ENCODE peak calls at places on chromosomes 1 and 21, in six cellular contexts. W is tibial nerve, V is sigmoid colon, F is HCT116, C is IMR-90, G is ovary. J is an unnamed sample.

GRCh38 chr21:29656504-29657227 is 283.1 kb downstream of the GRIK1 start:
- DNase-seq in W (no peak), V (no peak), F (no peak), C (peak; percentile 85), G (no peak), J (no peak)

GRCh38 chr1:150165622-150166612 is 16.2 kb downstream of the PLEKHO1 start:
- DNase-seq in W (peak; percentile 58), V (no peak), F (peak; percentile 18), C (peak; percentile 55), G (peak; percentile 59), J (no peak)

GRCh38 chr1:82564338-82564737 is 763.6 kb downstream of the ADGRL2 start:
- DNase-seq in W (no peak), V (no peak), F (no peak), C (no peak), G (no peak), J (no peak)

GRCh38 chr21:31524140-31524539 is 135.4 kb upstream of the SOD1 start:
- DNase-seq in W (no peak), V (no peak), F (no peak), C (no peak), G (no peak), J (no peak)

GRCh38 chr1:155227261-155228095 is 19.0 kb downstream of the MTX1 start:
- DNase-seq in W (peak; percentile 97), V (peak; percentile 99), F (peak; percentile 97), C (peak; percentile 99), G (peak; percentile 97), J (peak; percentile 92)

GRCh38 chr21:40029888-40030287 is 162.7 kb downstream of the PCP4 start:
- DNase-seq in W (no peak), V (no peak), F (no peak), C (no peak), G (no peak), J (no peak)

GRCh38 chr1:214707306-214708087 is 104.5 kb downstream of the CENPF start:
- DNase-seq in W (no peak), V (no peak), F (no peak), C (peak; percentile 77), G (no peak), J (no peak)

GRCh38 chr1:55817027-55817426 is 601.9 kb upstream of the USP24 start:
- DNase-seq in W (no peak), V (no peak), F (no peak), C (no peak), G (no peak), J (no peak)

GRCh38 chr1:196209983-196210382 is 398.3 kb downstream of the KCNT2 start:
- DNase-seq in W (no peak), V (no peak), F (no peak), C (no peak), G (no peak), J (no peak)

GRCh38 chr1:31510304-31510703 is 66.0 kb upstream of the TINAGL1 start:
- DNase-seq in W (no peak), V (no peak), F (no peak), C (no peak), G (no peak), J (no peak)

GRCh38 chr1:31507221-31507620 is 69.1 kb upstream of the TINAGL1 start:
- DNase-seq in W (no peak), V (no peak), F (no peak), C (no peak), G (no peak), J (no peak)

GRCh38 chr1:31509124-31510072 is 66.9 kb upstream of the TINAGL1 start:
- DNase-seq in W (no peak), V (no peak), F (no peak), C (no peak), G (no peak), J (no peak)

GRCh38 chr1:31505884-31506497 is 70.3 kb upstream of the TINAGL1 start:
- DNase-seq in W (no peak), V (no peak), F (no peak), C (peak; percentile 84), G (no peak), J (no peak)

GRCh38 chr1:31507676-31508530 is 68.4 kb upstream of the TINAGL1 start:
- DNase-seq in W (no peak), V (no peak), F (no peak), C (no peak), G (no peak), J (no peak)
- H3K27me3 ChIP-seq in W (no peaks in the 10 kb centered on the region), V (no peaks in the 10 kb centered on the region), F (no peaks in the 10 kb centered on the region), C (peaks cover 61% of the 10 kb centered on the region), G (no peaks in the 10 kb centered on the region), J (no peaks in the 10 kb centered on the region)

GRCh38 chr1:37034301-37035013 is at the start of gene GRIK3:
- DNase-seq in W (no peak), V (no peak), F (no peak), C (no peak), G (no peak), J (no peak)
- H3K27me3 ChIP-seq in W (no peaks in the 10 kb centered on the region), V (peaks cover 55% of the 10 kb centered on the region), F (peaks cover 13% of the 10 kb centered on the region), C (peaks cover 44% of the 10 kb centered on the region), G (no peaks in the 10 kb centered on the region), J (peaks cover 11% of the 10 kb centered on the region)

GRCh38 chr1:85857991-85858390 is 149.8 kb upstream of the ZNHIT6 start:
- DNase-seq in W (no peak), V (no peak), F (no peak), C (no peak), G (no peak), J (no peak)
- H3K27me3 ChIP-seq in W (no peaks in the 10 kb centered on the region), V (no peaks in the 10 kb centered on the region), F (no peaks in the 10 kb centered on the region), C (no peaks in the 10 kb centered on the region), G (no peaks in the 10 kb centered on the region), J (no peaks in the 10 kb centered on the region)

GRCh38 chr1:39898648-39899603 is 2.8 kb downstream of the MYCL start:
- DNase-seq in W (no peak), V (no peak), F (peak; percentile 75), C (peak; percentile 64), G (no peak), J (no peak)
- H3K27me3 ChIP-seq in W (no peaks in the 10 kb centered on the region), V (peaks cover 8% of the 10 kb centered on the region), F (no peaks in the 10 kb centered on the region), C (peaks cover 18% of the 10 kb centered on the region), G (no peaks in the 10 kb centered on the region), J (peaks cover 4% of the 10 kb centered on the region)